ENCODE peak calls at places on chromosomes 12 and 14, in eight cellular contexts. H is fibroblast of lung; Y is H7; G is H4; P is stimulated activated CD4-positive, alpha-beta T cell treated with anti-CD3 and anti-CD28 coated beads, Interleukin-1b, Interleukin-23, amount 100 ng/mL, for 24 hours; V is central memory CD4-positive, alpha-beta T cell; S is lung microvascular endothelial cell; L is foreskin melanocyte. Q is an unnamed sample.

GRCh38 chr12:89082354-89082753 is 269.9 kb downstream of the DUSP6 start:
- DNase-seq in S (peak), P (no peak), G (no peak), V (no peak), L (no peak), H (no peak), Y (no peak), Q (no peak)

GRCh38 chr14:53249059-53249458 is 95.9 kb upstream of the DDHD1 start:
- DNase-seq in P (no peak), S (no peak), L (no peak), V (no peak), Y (no peak), G (no peak), H (peak), Q (no peak)

GRCh38 chr12:28222081-28222700 is 31.9 kb downstream of the CCDC91 start:
- DNase-seq in Y (no peak), V (peak), P (peak), H (no peak), L (no peak), G (no peak), S (no peak), Q (peak)

GRCh38 chr12:83960767-83961166 is 951.8 kb downstream of the SLC6A15 start:
- DNase-seq in L (no peak), S (no peak), H (no peak), G (no peak), Y (no peak), P (no peak), V (no peak), Q (no peak)

GRCh38 chr12:109961201-109961600 is 35.0 kb downstream of the GIT2 start:
- DNase-seq in H (no peak), S (peak), P (no peak), Y (no peak), V (no peak), G (no peak), L (no peak), Q (no peak)

GRCh38 chr14:106605548-106606448 is 1079.4 kb downstream of the TMEM121 start:
- DNase-seq in V (peak), P (peak), H (no peak), Y (no peak), L (no peak), G (no peak), S (no peak), Q (peak)

GRCh38 chr14:95488376-95489162 is 27.9 kb downstream of the SYNE3 start:
- DNase-seq in G (no peak), Y (no peak), P (no peak), S (no peak), V (no peak), H (no peak), L (no peak), Q (no peak)

GRCh38 chr14:104942586-104942985 is 17.9 kb downstream of the PLD4 start:
- DNase-seq in S (no peak), P (no peak), G (no peak), H (no peak), V (no peak), Y (no peak), L (no peak), Q (no peak)

GRCh38 chr12:89461190-89461589 is 63.4 kb downstream of the GALNT4 start:
- DNase-seq in L (peak), P (no peak), G (no peak), S (peak), H (peak), Y (no peak), V (no peak), Q (no peak)

GRCh38 chr14:24982472-24983155 is 67.3 kb downstream of the STXBP6 start:
- DNase-seq in H (peak), S (peak), Y (no peak), P (no peak), V (no peak), L (no peak), G (peak), Q (no peak)

GRCh38 chr12:59374783-59375182 is 221.0 kb upstream of the SLC16A7 start:
- DNase-seq in P (no peak), S (no peak), L (no peak), H (no peak), V (no peak), G (no peak), Y (no peak), Q (no peak)

GRCh38 chr14:70770490-70770889 is 38.8 kb downstream of the MAP3K9 start:
- DNase-seq in Y (no peak), G (no peak), P (no peak), S (no peak), L (no peak), V (no peak), H (no peak), Q (no peak)

GRCh38 chr14:45838597-45838996 is 585.6 kb upstream of the MIS18BP1 start:
- DNase-seq in V (no peak), Y (no peak), H (no peak), G (peak), L (peak), P (no peak), S (no peak), Q (no peak)